ENCODE peak calls at places on chromosomes 3 and 15, in five cellular contexts. W, N, Z, C and B are unnamed samples.

GRCh38 chr3:4943553-4943952 is 35.7 kb upstream of the BHLHE40 start:
- DNase-seq in N (no peak), Z (no peak), C (peak), W (no peak), B (no peak)

GRCh38 chr15:71462638-71463037 is 347.4 kb downstream of the THSD4 start:
- DNase-seq in W (no peak), N (no peak), Z (no peak), C (no peak), B (no peak)

GRCh38 chr3:95350066-95350465 is 1287.2 kb downstream of the NSUN3 start:
- DNase-seq in C (no peak), N (no peak), W (no peak), Z (no peak), B (no peak)

GRCh38 chr3:3066910-3067309 is 43.3 kb downstream of the IL5RA start:
- DNase-seq in N (no peak), Z (no peak), C (no peak), W (no peak), B (no peak)

GRCh38 chr3:40608091-40608490 is 83.3 kb downstream of the ZNF621 start:
- DNase-seq in Z (no peak), C (no peak), N (no peak), W (no peak), B (no peak)

GRCh38 chr3:12454808-12455121 is 29.5 kb upstream of the TSEN2 start:
- DNase-seq in C (no peak), W (peak), N (no peak), Z (no peak), B (no peak)

GRCh38 chr15:60585743-60586708 is 107.1 kb upstream of the ICE2 start:
- DNase-seq in Z (peak), N (peak), C (peak), W (peak), B (no peak)

GRCh38 chr3:189233225-189233858 is 61.6 kb downstream of the TPRG1 start:
- DNase-seq in Z (peak), W (peak), N (peak), C (peak), B (peak)

GRCh38 chr3:167162083-167162482 is 218.0 kb downstream of the ZBBX start:
- DNase-seq in N (no peak), Z (no peak), C (no peak), W (no peak), B (no peak)

GRCh38 chr15:39581501-39582285 is 814 bp downstream of the THBS1 start:
- DNase-seq in C (peak), W (peak), Z (peak), N (peak), B (no peak)

GRCh38 chr3:4474683-4475490 is 7.8 kb upstream of the SUMF1 start:
- DNase-seq in Z (peak), W (peak), C (no peak), N (peak), B (peak)

GRCh38 chr3:46664188-46664970 is 29.1 kb downstream of the ALS2CL start:
- DNase-seq in Z (no peak), C (peak), W (no peak), N (no peak), B (no peak)

GRCh38 chr3:122794779-122795673 is at the start of gene SLC49A4:
- DNase-seq in W (peak), C (peak), Z (peak), N (peak), B (peak)

GRCh38 chr15:95712785-95713184 is 617.7 kb upstream of the NR2F2 start:
- DNase-seq in Z (no peak), C (no peak), W (peak), N (peak), B (peak)

GRCh38 chr3:98722389-98722788 is 40.8 kb upstream of the ST3GAL6 start:
- DNase-seq in W (no peak), C (peak), Z (no peak), N (no peak), B (no peak)

GRCh38 chr15:67064607-67065530 is 533 bp upstream of the SMAD3 start:
- DNase-seq in Z (no peak), N (no peak), C (peak), W (peak), B (no peak)

GRCh38 chr3:153349138-153349499 is 187.1 kb downstream of the RAP2B start:
- DNase-seq in Z (no peak), N (no peak), W (no peak), C (no peak), B (no peak)

GRCh38 chr3:81425198-81425868 is 336.1 kb downstream of the GBE1 start:
- DNase-seq in W (peak), Z (no peak), N (peak), C (no peak), B (no peak)

GRCh38 chr3:142218703-142219102 is 6.7 kb downstream of the GK5 start:
- DNase-seq in C (no peak), N (no peak), W (peak), Z (peak), B (no peak)

GRCh38 chr15:70932397-70932796 is 39.8 kb downstream of the LRRC49 start:
- DNase-seq in W (peak), Z (no peak), C (no peak), N (no peak), B (no peak)

GRCh38 chr3:49416867-49417266 is 4.6 kb downstream of the TCTA start:
- DNase-seq in N (no peak), W (no peak), C (no peak), Z (no peak), B (no peak)

GRCh38 chr15:69648215-69648614 is 195.6 kb downstream of the RPLP1 start:
- DNase-seq in Z (no peak), W (no peak), C (peak), N (no peak), B (no peak)

GRCh38 chr15:36332301-36332700 is 247.1 kb upstream of the CDIN1 start:
- DNase-seq in C (no peak), W (peak), N (peak), Z (peak), B (no peak)

GRCh38 chr3:195068045-195068444 is 202.9 kb downstream of the XXYLT1 start:
- DNase-seq in W (peak), N (peak), Z (no peak), C (no peak), B (peak)

GRCh38 chr3:7461202-7461825 is 600.4 kb downstream of the GRM7 start:
- DNase-seq in C (no peak), Z (no peak), N (no peak), W (no peak), B (no peak)

GRCh38 chr3:58835075-58835474 is 168.5 kb upstream of the FAM3D start:
- DNase-seq in Z (peak), N (no peak), W (peak), C (no peak), B (peak)

GRCh38 chr3:1798711-1799410 is 299.8 kb upstream of the CNTN4 start:
- DNase-seq in N (no peak), W (no peak), Z (no peak), C (peak), B (no peak)

GRCh38 chr15:70762469-70763119 is 764 bp downstream of the UACA start:
- DNase-seq in C (peak), W (peak), Z (peak), N (peak), B (no peak)

GRCh38 chr3:14775011-14775410 is 43.8 kb upstream of the FGD5 start:
- DNase-seq in N (no peak), Z (no peak), W (no peak), C (no peak), B (no peak)

GRCh38 chr3:21995079-21995607 is 244.1 kb upstream of the ZNF385D start:
- DNase-seq in W (no peak), C (no peak), Z (no peak), N (no peak), B (no peak)

GRCh38 chr3:10601131-10601856 is 95.9 kb upstream of the ATP2B2 start:
- DNase-seq in Z (peak), N (no peak), W (no peak), C (no peak), B (no peak)

GRCh38 chr3:195197764-195198423 is 73.1 kb downstream of the XXYLT1 start:
- DNase-seq in C (no peak), Z (peak), W (peak), N (peak), B (peak)

GRCh38 chr15:85414991-85415390 is 34.6 kb downstream of the AKAP13 start:
- DNase-seq in Z (no peak), N (no peak), C (no peak), W (no peak), B (no peak)

GRCh38 chr3:197216169-197216860 is 82.1 kb downstream of the DLG1 start:
- DNase-seq in C (peak), N (peak), W (peak), Z (peak), B (peak)

GRCh38 chr15:76978522-76979330 is 16.2 kb upstream of the PSTPIP1 start:
- DNase-seq in Z (no peak), N (no peak), W (no peak), C (no peak), B (no peak)

GRCh38 chr3:30135190-30135589 is 471.2 kb upstream of the TGFBR2 start:
- DNase-seq in C (peak), W (peak), Z (peak), N (no peak), B (no peak)

GRCh38 chr15:66170042-66170441 is 83.5 kb downstream of the MEGF11 start:
- DNase-seq in Z (no peak), N (no peak), W (no peak), C (no peak), B (no peak)

DNA sequence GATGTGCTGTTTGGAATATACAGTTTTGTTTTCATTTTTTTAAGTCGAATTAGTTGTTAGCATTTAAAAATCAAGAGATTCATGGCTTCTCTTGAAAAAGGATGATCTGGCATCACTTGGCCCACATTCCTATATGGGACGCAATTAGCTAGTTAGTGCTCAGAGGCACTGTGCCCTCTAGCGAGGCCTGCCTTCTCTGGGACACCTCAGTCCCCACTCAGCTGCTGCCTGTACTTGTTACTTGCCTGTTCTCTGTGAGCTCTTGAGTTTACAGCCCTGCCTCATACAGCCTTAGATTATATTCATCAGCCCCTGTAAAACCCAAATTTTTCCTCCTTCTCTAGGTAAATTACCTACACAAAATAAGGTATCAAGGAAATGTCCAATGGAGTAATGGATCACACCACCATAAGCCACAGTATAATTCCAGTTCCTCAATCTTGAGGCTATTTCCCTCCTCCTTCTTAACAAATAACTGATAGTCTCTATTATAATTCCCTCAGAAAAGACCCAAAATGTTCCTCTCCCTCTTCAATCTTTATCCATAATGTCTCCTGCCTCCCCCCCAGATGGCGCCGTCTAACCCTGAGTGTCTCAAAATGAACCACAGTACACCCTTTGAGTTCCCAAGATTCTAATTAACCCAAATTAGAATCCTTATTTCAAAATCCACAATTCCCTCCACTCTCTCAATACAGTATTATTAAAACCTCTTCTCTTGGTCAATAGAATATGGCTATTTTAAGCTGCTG is 2.7 kb downstream of the ZMAT3 start:
- DNase-seq in N (peak), W (peak), C (peak), Z (peak), B (no peak)
- H3K4me3 ChIP-seq in N (peak), W (no peak), C (no peak), Z (peak), B (peak)

DNA sequence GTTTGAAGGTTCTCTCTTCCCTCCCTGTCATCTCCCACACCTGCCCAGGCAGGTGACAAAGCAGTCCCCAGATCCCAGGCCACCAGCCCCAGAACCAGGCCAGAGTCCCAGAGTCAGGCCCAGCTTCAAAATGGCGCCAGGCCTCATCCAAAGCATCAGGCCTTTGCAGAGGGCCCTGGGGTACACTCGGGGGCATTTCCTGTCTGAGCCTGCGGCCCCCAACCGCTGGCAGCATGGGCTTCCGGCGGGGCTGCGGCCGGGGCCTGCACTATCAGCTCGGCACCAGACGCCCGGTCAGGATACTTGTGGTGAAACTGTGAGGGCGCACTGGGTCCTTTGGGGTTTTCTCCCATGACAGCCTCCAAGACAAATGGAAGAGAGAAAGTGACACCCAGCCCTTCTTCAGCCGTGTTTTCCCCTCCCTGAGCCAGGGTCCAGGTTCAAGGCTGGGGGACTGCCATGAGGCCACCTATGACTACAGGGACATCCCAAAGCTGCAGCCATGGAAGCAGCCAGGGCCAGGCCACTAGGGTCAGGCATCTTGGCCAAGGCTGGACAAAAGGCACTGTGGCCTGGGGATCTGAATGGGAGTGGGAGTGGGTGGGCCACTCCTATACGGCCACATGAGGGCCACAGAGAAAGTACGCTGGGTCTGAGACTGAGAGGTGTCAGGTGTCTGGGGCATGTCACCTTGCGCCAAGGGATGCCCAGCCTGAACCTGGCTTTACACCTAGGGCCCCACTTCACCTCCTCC is 33.9 kb downstream of the RPN1 start:
- DNase-seq in Z (no peak), N (no peak), C (no peak), W (no peak), B (no peak)
- H3K4me3 ChIP-seq in Z (no peak), N (no peak), C (no peak), W (no peak), B (no peak)

GRCh38 chr3:127909646-127910045 is 5.4 kb upstream of the KBTBD12 start:
- DNase-seq in C (no peak), N (no peak), Z (no peak), W (no peak), B (no peak)

GRCh38 chr3:127911421-127911931 is 3.6 kb upstream of the KBTBD12 start:
- DNase-seq in W (no peak), N (no peak), C (no peak), Z (peak), B (no peak)

GRCh38 chr3:127915937-127916480 is 977 bp downstream of the KBTBD12 start:
- DNase-seq in N (no peak), Z (no peak), C (no peak), W (no peak), B (no peak)

GRCh38 chr3:127915115-127915936 is at the start of gene KBTBD12:
- DNase-seq in C (peak), W (no peak), Z (no peak), N (no peak), B (no peak)

GRCh38 chr3:127914584-127914983 is 448 bp upstream of the KBTBD12 start:
- DNase-seq in Z (no peak), N (no peak), C (no peak), W (no peak), B (no peak)
- H3K4me3 ChIP-seq in Z (peak), N (peak), C (no peak), W (no peak), B (peak)

DNA sequence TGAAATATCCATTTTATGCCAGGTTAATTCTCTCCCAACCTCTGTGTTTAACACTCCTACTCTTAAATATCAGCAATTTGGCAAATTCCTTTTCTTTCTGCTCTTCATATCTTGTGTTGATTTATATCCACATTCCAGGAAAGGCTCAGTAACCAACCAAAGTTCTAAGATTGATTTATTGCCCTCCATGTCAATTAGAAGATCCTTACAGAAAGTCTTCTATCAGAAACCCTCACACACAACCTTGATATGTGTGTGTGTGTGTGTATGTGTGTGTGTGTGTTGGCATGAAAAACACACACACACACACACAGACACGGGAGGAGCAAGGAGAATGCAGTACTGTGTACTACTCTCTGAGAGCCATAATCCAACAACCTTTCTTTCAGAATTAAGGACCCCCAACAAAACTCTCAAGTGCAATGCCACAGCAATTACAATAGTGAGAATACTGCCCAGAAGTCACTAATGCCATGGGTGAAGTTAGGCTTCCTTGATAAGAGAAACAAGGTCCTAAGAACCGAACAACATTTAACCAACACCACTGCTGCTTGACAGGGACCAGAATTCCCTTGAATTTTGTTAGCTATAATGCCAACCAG is 1.1 kb downstream of the LSAMP start:
- DNase-seq in Z (no peak), N (no peak), C (no peak), W (no peak), B (no peak)
- H3K4me3 ChIP-seq in Z (peak), N (peak), C (peak), W (peak), B (peak)

GRCh38 chr3:150393745-150394144 is 14.4 kb upstream of the TSC22D2 start:
- DNase-seq in N (no peak), C (no peak), Z (no peak), W (no peak), B (no peak)

GRCh38 chr3:150394606-150395005 is 13.5 kb upstream of the TSC22D2 start:
- DNase-seq in N (no peak), Z (no peak), W (no peak), C (no peak), B (no peak)

GRCh38 chr3:150388468-150389418 is 19.4 kb upstream of the TSC22D2 start:
- DNase-seq in Z (peak), C (no peak), N (no peak), W (no peak), B (no peak)

GRCh38 chr3:150385296-150386242 is 22.5 kb upstream of the TSC22D2 start:
- DNase-seq in W (no peak), N (no peak), C (no peak), Z (no peak), B (no peak)

DNA sequence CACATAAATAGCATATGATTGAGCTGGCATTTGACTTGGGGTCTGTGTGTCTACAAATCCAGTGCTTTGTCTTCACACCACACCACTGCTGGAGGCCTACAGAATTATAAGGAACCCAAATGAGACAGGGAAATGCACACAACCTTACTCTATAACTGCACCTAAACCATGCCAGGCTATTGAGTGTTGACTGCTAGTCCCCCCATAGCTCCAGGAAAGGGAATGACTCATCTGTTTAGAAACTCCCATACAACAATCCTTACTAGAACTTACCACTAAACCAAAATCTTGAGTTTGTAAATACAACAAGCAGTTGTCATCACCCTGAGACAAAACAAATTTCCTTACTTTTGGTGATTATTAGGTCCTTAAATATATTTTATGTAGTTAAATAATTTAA is 16.9 kb upstream of the TSC22D2 start:
- DNase-seq in W (peak), Z (peak), N (no peak), C (no peak), B (no peak)
- H3K4me3 ChIP-seq in W (no peak), Z (no peak), N (no peak), C (no peak), B (no peak)

GRCh38 chr3:156677120-156677479 is 2.7 kb downstream of the TIPARP start:
- DNase-seq in Z (no peak), W (no peak), N (no peak), C (no peak), B (no peak)
- H3K4me3 ChIP-seq in Z (peak), W (no peak), N (peak), C (no peak), B (peak)

DNA sequence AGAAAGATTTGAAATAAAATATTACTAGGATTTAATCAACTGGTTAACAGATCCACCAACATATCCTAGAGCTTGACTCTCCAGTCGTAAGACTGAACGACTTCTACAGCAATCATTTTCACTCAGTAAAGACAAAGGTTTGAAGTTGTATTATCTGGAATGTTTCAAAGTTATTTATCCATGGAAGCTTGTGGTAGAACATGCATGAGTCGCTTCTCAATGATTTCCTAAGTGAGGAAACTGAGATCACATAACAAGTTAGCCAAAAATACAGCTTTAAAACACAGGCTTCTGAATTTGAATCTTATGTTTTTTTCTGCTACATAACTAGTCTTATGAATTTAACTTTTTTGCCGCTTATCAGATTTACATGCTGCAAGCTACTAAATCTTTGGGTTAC is 241.8 kb downstream of the FOXP1 start:
- DNase-seq in Z (peak), N (peak), W (peak), C (no peak), B (peak)
- H3K4me3 ChIP-seq in Z (no peak), N (no peak), W (no peak), C (no peak), B (no peak)